ENCODE peak calls at places on chromosomes 2 and 18, in nine cellular contexts. R is NCI-H82, G is NCI-H2171 treated with DMSO at 0.1 percent for 48 hours, J is head of caudate nucleus, V is ureter, S is posterior cingulate gyrus, U is Caki2, F is T-helper 2 cell, X is A172. P is an unnamed sample.

GRCh38 chr2:26556309-26557243 is 78.7 kb upstream of the OTOF start:
- DNase-seq in R (no peak), G (no peak), J (no peak), V (no peak), S (peak), U (no peak), F (no peak), X (no peak), P (no peak)

GRCh38 chr2:198144621-198145020 is 340.2 kb downstream of the PLCL1 start:
- DNase-seq in R (no peak), G (no peak), J (no peak), V (no peak), S (no peak), U (no peak), F (no peak), X (no peak), P (no peak)

GRCh38 chr2:158079672-158080071 is 22.0 kb upstream of the UPP2 start:
- DNase-seq in R (peak), G (no peak), J (no peak), V (no peak), S (no peak), U (peak), F (no peak), X (peak), P (no peak)

GRCh38 chr2:3659447-3660432 is 1.7 kb downstream of the ALLC start:
- DNase-seq in R (peak), G (peak), J (no peak), V (no peak), S (no peak), U (no peak), F (no peak), X (no peak), P (no peak)

GRCh38 chr2:237181844-237182243 is 96.2 kb downstream of the COPS8 start:
- DNase-seq in R (no peak), G (no peak), J (no peak), V (no peak), S (no peak), U (no peak), F (no peak), X (peak), P (no peak)

GRCh38 chr2:105866439-105867170 is 121.9 kb downstream of the NCK2 start:
- DNase-seq in R (no peak), G (no peak), J (no peak), V (no peak), S (peak), U (no peak), F (no peak), X (peak), P (no peak)

GRCh38 chr18:35042389-35043066 is 1.3 kb downstream of the MAPRE2 start:
- DNase-seq in R (peak), G (no peak), J (no peak), V (no peak), S (no peak), U (no peak), F (no peak), X (no peak), P (no peak)

GRCh38 chr2:207235621-207236020 is 69.9 kb upstream of the KLF7 start:
- DNase-seq in R (no peak), G (no peak), J (no peak), V (no peak), S (no peak), U (no peak), F (no peak), X (no peak), P (no peak)

GRCh38 chr2:218783612-218784169 is 1.7 kb downstream of the CYP27A1 start:
- DNase-seq in R (no peak), G (no peak), J (no peak), V (no peak), S (no peak), U (no peak), F (no peak), X (no peak), P (no peak)

GRCh38 chr18:61127714-61128485 is 205.3 kb upstream of the CDH20 start:
- DNase-seq in R (no peak), G (no peak), J (no peak), V (no peak), S (no peak), U (no peak), F (no peak), X (no peak), P (no peak)

GRCh38 chr18:51007787-51008134 is 22.3 kb upstream of the SMAD4 start:
- DNase-seq in R (no peak), G (no peak), J (no peak), V (no peak), S (no peak), U (no peak), F (no peak), X (no peak), P (no peak)

GRCh38 chr2:161898633-161899032 is 175.4 kb downstream of the DPP4 start:
- DNase-seq in R (no peak), G (no peak), J (no peak), V (no peak), S (no peak), U (no peak), F (no peak), X (no peak), P (no peak)

GRCh38 chr2:203763425-203764272 is 57.2 kb downstream of the CD28 start:
- DNase-seq in R (no peak), G (no peak), J (no peak), V (no peak), S (no peak), U (no peak), F (peak), X (no peak), P (no peak)

GRCh38 chr2:65316072-65316471 is 88.4 kb downstream of the ACTR2 start:
- DNase-seq in R (no peak), G (no peak), J (no peak), V (peak), S (no peak), U (no peak), F (no peak), X (no peak), P (no peak)